ENCODE peak calls at places on chromosomes 13 and 19, in ten cellular contexts. One of them, this sample, is unnamed.

GRCh38 chr19:21569497-21569870 is 64.1 kb downstream of the ZNF429 start:
- DNase-seq in upper lobe of left lung: no peak
- DNase-seq in prostate gland: no peak
- DNase-seq in breast epithelium: peak
- DNase-seq in endothelial cell of umbilical vein: no peak
- DNase-seq in K562: no peak
- DNase-seq in transverse colon: peak
- DNase-seq in H1: no peak
- DNase-seq in GM12878: no peak
- DNase-seq in stomach: no peak
- DNase-seq in this sample: no peak

GRCh38 chr19:17762505-17763229 is 11.4 kb downstream of the FCHO1 start:
- DNase-seq in prostate gland: no peak
- DNase-seq in GM12878: no peak
- DNase-seq in upper lobe of left lung: no peak
- DNase-seq in transverse colon: peak
- DNase-seq in endothelial cell of umbilical vein: peak
- DNase-seq in breast epithelium: no peak
- DNase-seq in stomach: no peak
- DNase-seq in K562: peak
- DNase-seq in H1: peak
- DNase-seq in this sample: no peak

GRCh38 chr13:93254775-93255174 is 28.2 kb downstream of the GPC6 start:
- DNase-seq in H1: no peak
- DNase-seq in transverse colon: no peak
- DNase-seq in stomach: no peak
- DNase-seq in prostate gland: no peak
- DNase-seq in endothelial cell of umbilical vein: no peak
- DNase-seq in GM12878: no peak
- DNase-seq in K562: no peak
- DNase-seq in breast epithelium: no peak
- DNase-seq in upper lobe of left lung: no peak
- DNase-seq in this sample: no peak

GRCh38 chr13:48222358-48223015 is 10.5 kb upstream of the ITM2B start:
- DNase-seq in breast epithelium: no peak
- DNase-seq in endothelial cell of umbilical vein: no peak
- DNase-seq in upper lobe of left lung: no peak
- DNase-seq in H1: no peak
- DNase-seq in transverse colon: peak
- DNase-seq in stomach: no peak
- DNase-seq in prostate gland: no peak
- DNase-seq in GM12878: no peak
- DNase-seq in K562: no peak
- DNase-seq in this sample: peak

GRCh38 chr13:33208290-33208990 is 77.1 kb downstream of the STARD13 start:
- DNase-seq in GM12878: no peak
- DNase-seq in transverse colon: no peak
- DNase-seq in stomach: no peak
- DNase-seq in H1: no peak
- DNase-seq in breast epithelium: no peak
- DNase-seq in upper lobe of left lung: no peak
- DNase-seq in K562: no peak
- DNase-seq in prostate gland: no peak
- DNase-seq in endothelial cell of umbilical vein: no peak
- DNase-seq in this sample: no peak

GRCh38 chr13:94419304-94419943 is 60.1 kb downstream of the DCT start:
- DNase-seq in transverse colon: no peak
- DNase-seq in breast epithelium: no peak
- DNase-seq in H1: no peak
- DNase-seq in endothelial cell of umbilical vein: peak
- DNase-seq in K562: no peak
- DNase-seq in GM12878: no peak
- DNase-seq in upper lobe of left lung: no peak
- DNase-seq in stomach: no peak
- DNase-seq in prostate gland: no peak
- DNase-seq in this sample: no peak

GRCh38 chr13:25232937-25233515 is 54.3 kb downstream of the MTMR6 start:
- DNase-seq in GM12878: no peak
- DNase-seq in H1: no peak
- DNase-seq in stomach: no peak
- DNase-seq in endothelial cell of umbilical vein: peak
- DNase-seq in prostate gland: no peak
- DNase-seq in transverse colon: no peak
- DNase-seq in breast epithelium: no peak
- DNase-seq in K562: peak
- DNase-seq in upper lobe of left lung: no peak
- DNase-seq in this sample: no peak

GRCh38 chr13:56561327-56561726 is 579.4 kb upstream of the PRR20A start:
- DNase-seq in GM12878: no peak
- DNase-seq in prostate gland: no peak
- DNase-seq in K562: no peak
- DNase-seq in breast epithelium: no peak
- DNase-seq in upper lobe of left lung: no peak
- DNase-seq in transverse colon: no peak
- DNase-seq in stomach: no peak
- DNase-seq in H1: no peak
- DNase-seq in endothelial cell of umbilical vein: peak
- DNase-seq in this sample: no peak

GRCh38 chr13:99470027-99470426 is 31.2 kb upstream of the TM9SF2 start:
- DNase-seq in upper lobe of left lung: no peak
- DNase-seq in K562: no peak
- DNase-seq in endothelial cell of umbilical vein: no peak
- DNase-seq in H1: no peak
- DNase-seq in stomach: no peak
- DNase-seq in GM12878: no peak
- DNase-seq in breast epithelium: no peak
- DNase-seq in transverse colon: no peak
- DNase-seq in prostate gland: no peak
- DNase-seq in this sample: no peak

GRCh38 chr13:99467764-99468163 is 33.5 kb upstream of the TM9SF2 start:
- DNase-seq in upper lobe of left lung: no peak
- DNase-seq in breast epithelium: no peak
- DNase-seq in prostate gland: no peak
- DNase-seq in stomach: no peak
- DNase-seq in H1: no peak
- DNase-seq in GM12878: no peak
- DNase-seq in transverse colon: no peak
- DNase-seq in endothelial cell of umbilical vein: no peak
- DNase-seq in K562: no peak
- DNase-seq in this sample: no peak

GRCh38 chr13:99468971-99469545 is 32.2 kb upstream of the TM9SF2 start:
- DNase-seq in H1: no peak
- DNase-seq in upper lobe of left lung: no peak
- DNase-seq in K562: no peak
- DNase-seq in prostate gland: no peak
- DNase-seq in stomach: no peak
- DNase-seq in breast epithelium: no peak
- DNase-seq in GM12878: no peak
- DNase-seq in transverse colon: no peak
- DNase-seq in endothelial cell of umbilical vein: no peak
- DNase-seq in this sample: no peak

GRCh38 chr13:99473515-99473914 is 27.8 kb upstream of the TM9SF2 start:
- DNase-seq in transverse colon: no peak
- DNase-seq in stomach: no peak
- DNase-seq in GM12878: no peak
- DNase-seq in K562: no peak
- DNase-seq in prostate gland: no peak
- DNase-seq in breast epithelium: no peak
- DNase-seq in H1: no peak
- DNase-seq in endothelial cell of umbilical vein: no peak
- DNase-seq in upper lobe of left lung: no peak
- DNase-seq in this sample: no peak

DNA sequence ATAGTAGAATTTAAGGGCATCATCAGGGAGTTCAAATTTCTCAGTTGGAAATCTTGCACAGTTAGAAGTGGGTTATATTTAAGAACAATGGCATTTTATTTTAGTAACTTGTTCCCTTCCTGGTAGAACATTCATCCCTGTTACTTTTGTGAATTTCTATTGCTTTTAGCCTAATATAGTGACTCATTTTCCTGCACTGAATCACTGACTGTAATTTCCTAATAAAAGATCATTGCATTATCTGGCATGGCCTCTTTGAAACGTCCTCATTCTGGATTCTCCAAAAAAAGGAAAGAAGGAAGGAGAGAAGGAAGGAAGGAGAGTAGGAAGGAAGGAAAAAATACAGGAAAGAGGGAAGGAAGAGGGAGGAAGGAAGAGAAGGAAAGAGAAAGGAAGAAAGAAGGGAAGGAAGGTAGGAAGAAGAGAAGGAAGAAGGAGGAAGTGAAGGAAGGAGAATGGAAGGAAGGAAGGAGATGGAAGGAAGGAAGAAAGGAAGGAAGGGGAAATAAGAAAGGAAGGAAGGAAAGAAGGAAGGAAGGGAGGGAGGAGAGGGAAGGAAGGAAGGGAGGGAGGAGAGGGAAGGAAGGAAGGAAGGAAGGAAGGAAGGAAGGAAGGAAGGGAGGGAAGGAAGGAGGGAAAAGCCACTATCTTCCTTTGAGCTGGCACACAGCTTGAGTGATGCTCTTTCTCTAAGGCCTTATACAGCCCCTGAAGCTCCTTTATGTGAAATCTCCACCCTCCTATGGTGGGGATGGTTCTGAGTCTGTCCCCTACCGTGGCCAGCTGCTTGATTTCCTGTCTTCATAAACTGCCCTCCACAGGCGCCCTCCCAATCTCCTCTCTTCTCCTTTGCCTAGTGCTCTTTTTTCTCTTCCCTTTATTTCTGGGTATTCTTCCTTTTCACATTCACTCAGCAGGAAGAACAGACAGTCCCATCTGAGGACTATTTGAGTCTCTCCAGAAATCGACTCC is 29.8 kb upstream of the TM9SF2 start:
- DNase-seq in prostate gland: no peak
- DNase-seq in stomach: no peak
- DNase-seq in transverse colon: no peak
- DNase-seq in endothelial cell of umbilical vein: peak
- DNase-seq in GM12878: no peak
- DNase-seq in H1: no peak
- DNase-seq in upper lobe of left lung: no peak
- DNase-seq in breast epithelium: no peak
- DNase-seq in K562: no peak
- DNase-seq in this sample: no peak
- TF ChIP-seq POLR2A in prostate gland: no peak
- TF ChIP-seq POLR2A in stomach: no peak
- TF ChIP-seq POLR2A in transverse colon: no peak
- TF ChIP-seq POLR2A in endothelial cell of umbilical vein: no peak
- TF ChIP-seq POLR2A in GM12878: no peak
- TF ChIP-seq POLR2A in H1: no peak
- TF ChIP-seq POLR2A in upper lobe of left lung: no peak
- TF ChIP-seq POLR2A in breast epithelium: no peak
- TF ChIP-seq POLR2A in K562: no peak
- TF ChIP-seq POLR2A in this sample: no peak

GRCh38 chr19:47417746-47418594 is 1.4 kb downstream of the MEIS3 start:
- DNase-seq in stomach: no peak
- DNase-seq in upper lobe of left lung: no peak
- DNase-seq in endothelial cell of umbilical vein: no peak
- DNase-seq in H1: peak
- DNase-seq in prostate gland: no peak
- DNase-seq in transverse colon: no peak
- DNase-seq in breast epithelium: no peak
- DNase-seq in K562: no peak
- DNase-seq in GM12878: no peak
- DNase-seq in this sample: no peak
- H3K4me3 ChIP-seq in stomach: peak
- H3K4me3 ChIP-seq in upper lobe of left lung: peak
- H3K4me3 ChIP-seq in endothelial cell of umbilical vein: no peak
- H3K4me3 ChIP-seq in H1: peak
- H3K4me3 ChIP-seq in prostate gland: peak
- H3K4me3 ChIP-seq in transverse colon: peak
- H3K4me3 ChIP-seq in breast epithelium: peak
- H3K4me3 ChIP-seq in K562: peak
- H3K4me3 ChIP-seq in GM12878: no peak
- H3K4me3 ChIP-seq in this sample: peak

GRCh38 chr13:98298599-98298998 is 121.5 kb upstream of the RNF113B start:
- DNase-seq in K562: no peak
- DNase-seq in H1: no peak
- DNase-seq in endothelial cell of umbilical vein: no peak
- DNase-seq in prostate gland: no peak
- DNase-seq in breast epithelium: no peak
- DNase-seq in upper lobe of left lung: no peak
- DNase-seq in GM12878: no peak
- DNase-seq in stomach: no peak
- DNase-seq in transverse colon: no peak
- DNase-seq in this sample: no peak

GRCh38 chr13:98301721-98302120 is 124.7 kb upstream of the RNF113B start:
- DNase-seq in H1: no peak
- DNase-seq in prostate gland: no peak
- DNase-seq in breast epithelium: no peak
- DNase-seq in GM12878: no peak
- DNase-seq in K562: no peak
- DNase-seq in transverse colon: no peak
- DNase-seq in stomach: no peak
- DNase-seq in endothelial cell of umbilical vein: no peak
- DNase-seq in upper lobe of left lung: no peak
- DNase-seq in this sample: no peak

GRCh38 chr13:98299954-98300350 is 122.9 kb upstream of the RNF113B start:
- DNase-seq in endothelial cell of umbilical vein: no peak
- DNase-seq in H1: no peak
- DNase-seq in GM12878: no peak
- DNase-seq in prostate gland: no peak
- DNase-seq in transverse colon: no peak
- DNase-seq in stomach: no peak
- DNase-seq in K562: no peak
- DNase-seq in breast epithelium: no peak
- DNase-seq in upper lobe of left lung: no peak
- DNase-seq in this sample: no peak

GRCh38 chr13:98300956-98301641 is 124.0 kb upstream of the RNF113B start:
- DNase-seq in endothelial cell of umbilical vein: peak
- DNase-seq in breast epithelium: peak
- DNase-seq in GM12878: no peak
- DNase-seq in H1: no peak
- DNase-seq in K562: no peak
- DNase-seq in prostate gland: peak
- DNase-seq in upper lobe of left lung: no peak
- DNase-seq in transverse colon: no peak
- DNase-seq in stomach: peak
- DNase-seq in this sample: no peak

GRCh38 chr13:98299243-98299953 is 122.3 kb upstream of the RNF113B start:
- DNase-seq in breast epithelium: no peak
- DNase-seq in H1: no peak
- DNase-seq in transverse colon: no peak
- DNase-seq in upper lobe of left lung: no peak
- DNase-seq in K562: no peak
- DNase-seq in endothelial cell of umbilical vein: no peak
- DNase-seq in stomach: no peak
- DNase-seq in prostate gland: no peak
- DNase-seq in GM12878: no peak
- DNase-seq in this sample: no peak
- TF ChIP-seq POLR2AphosphoS5 in breast epithelium: no peak
- TF ChIP-seq POLR2AphosphoS5 in H1: no peak
- TF ChIP-seq POLR2AphosphoS5 in transverse colon: no peak
- TF ChIP-seq POLR2AphosphoS5 in upper lobe of left lung: no peak
- TF ChIP-seq POLR2AphosphoS5 in K562: no peak
- TF ChIP-seq POLR2AphosphoS5 in endothelial cell of umbilical vein: no peak
- TF ChIP-seq POLR2AphosphoS5 in stomach: no peak
- TF ChIP-seq POLR2AphosphoS5 in prostate gland: no peak
- TF ChIP-seq POLR2AphosphoS5 in GM12878: no peak
- TF ChIP-seq POLR2AphosphoS5 in this sample: no peak

GRCh38 chr19:55079400-55080038 is 3.9 kb downstream of the EPS8L1 start:
- DNase-seq in upper lobe of left lung: peak
- DNase-seq in prostate gland: no peak
- DNase-seq in transverse colon: no peak
- DNase-seq in stomach: no peak
- DNase-seq in endothelial cell of umbilical vein: no peak
- DNase-seq in breast epithelium: no peak
- DNase-seq in K562: no peak
- DNase-seq in GM12878: no peak
- DNase-seq in H1: no peak
- DNase-seq in this sample: no peak

GRCh38 chr19:55081773-55082022 is 6.0 kb downstream of the EPS8L1 start:
- DNase-seq in breast epithelium: no peak
- DNase-seq in GM12878: no peak
- DNase-seq in upper lobe of left lung: no peak
- DNase-seq in stomach: no peak
- DNase-seq in prostate gland: no peak
- DNase-seq in H1: no peak
- DNase-seq in transverse colon: no peak
- DNase-seq in endothelial cell of umbilical vein: no peak
- DNase-seq in K562: no peak
- DNase-seq in this sample: no peak

GRCh38 chr19:55080121-55080914 is 4.6 kb downstream of the EPS8L1 start:
- DNase-seq in GM12878: no peak
- DNase-seq in transverse colon: peak
- DNase-seq in stomach: peak
- DNase-seq in upper lobe of left lung: peak
- DNase-seq in breast epithelium: peak
- DNase-seq in prostate gland: peak
- DNase-seq in endothelial cell of umbilical vein: peak
- DNase-seq in H1: peak
- DNase-seq in K562: peak
- DNase-seq in this sample: no peak

GRCh38 chr19:55082023-55082851 is 6.6 kb downstream of the EPS8L1 start:
- DNase-seq in stomach: no peak
- DNase-seq in endothelial cell of umbilical vein: peak
- DNase-seq in breast epithelium: no peak
- DNase-seq in prostate gland: no peak
- DNase-seq in H1: peak
- DNase-seq in upper lobe of left lung: peak
- DNase-seq in GM12878: no peak
- DNase-seq in transverse colon: no peak
- DNase-seq in K562: peak
- DNase-seq in this sample: no peak

GRCh38 chr19:55080915-55081772 is 5.5 kb downstream of the EPS8L1 start:
- DNase-seq in H1: peak
- DNase-seq in upper lobe of left lung: peak
- DNase-seq in endothelial cell of umbilical vein: peak
- DNase-seq in prostate gland: peak
- DNase-seq in GM12878: peak
- DNase-seq in transverse colon: peak
- DNase-seq in stomach: peak
- DNase-seq in K562: peak
- DNase-seq in breast epithelium: peak
- DNase-seq in this sample: no peak
- TF ChIP-seq POLR2A in H1: no peak
- TF ChIP-seq POLR2A in upper lobe of left lung: peak
- TF ChIP-seq POLR2A in endothelial cell of umbilical vein: no peak
- TF ChIP-seq POLR2A in prostate gland: peak
- TF ChIP-seq POLR2A in GM12878: peak
- TF ChIP-seq POLR2A in transverse colon: peak
- TF ChIP-seq POLR2A in stomach: no peak
- TF ChIP-seq POLR2A in K562: peak
- TF ChIP-seq POLR2A in breast epithelium: no peak
- TF ChIP-seq POLR2A in this sample: no peak

This sample was measured in sigmoid colon.